ENCODE peak calls at places on chromosomes 6 and 20, in four cellular contexts. Y, K, H and T are unnamed samples.

GRCh38 chr20:10250902-10251301 is 32.3 kb downstream of the SNAP25 start:
- DNase-seq in Y (no peak), K (no peak), H (peak; percentile 99), T (peak; percentile 42)

GRCh38 chr6:163151212-163151611 is 263.3 kb upstream of the QKI start:
- DNase-seq in K (no peak), H (no peak), Y (no peak), T (no peak)

GRCh38 chr6:53896237-53896636 is 101.4 kb downstream of the LRRC1 start:
- DNase-seq in K (no peak), Y (no peak), H (peak; percentile 2), T (peak; percentile 35)

GRCh38 chr20:37492096-37492625 is 28.9 kb upstream of the NNAT start:
- DNase-seq in H (no peak), Y (no peak), K (no peak), T (no peak)

GRCh38 chr6:112037783-112038216 is 16.1 kb upstream of the CCN6 start:
- DNase-seq in K (no peak), Y (no peak), H (peak; percentile 30), T (no peak)

GRCh38 chr6:31572041-31572911 is at the start of gene LTA:
- DNase-seq in Y (no peak), H (no peak), K (no peak), T (no peak)

GRCh38 chr6:72424476-72424875 is 197.4 kb upstream of the KCNQ5 start:
- DNase-seq in H (no peak), K (no peak), Y (no peak), T (no peak)

GRCh38 chr20:60206259-60206658 is 248.0 kb downstream of the CDH26 start:
- DNase-seq in Y (no peak), K (peak; percentile 43), H (peak; percentile 27), T (peak; percentile 31)

GRCh38 chr20:986733-987355 is 15.3 kb downstream of the RSPO4 start:
- DNase-seq in Y (no peak), H (no peak), K (no peak), T (no peak)

GRCh38 chr20:38170219-38170902 is 5.3 kb upstream of the TGM2 start:
- DNase-seq in Y (no peak), K (no peak), H (no peak), T (no peak)

GRCh38 chr6:104525677-104526322 is 333.9 kb downstream of the HACE1 start:
- DNase-seq in K (peak; percentile 74), H (peak; percentile 69), Y (peak; percentile 17), T (peak; percentile 77)

GRCh38 chr6:102204336-102204735 is 810.8 kb downstream of the GRIK2 start:
- DNase-seq in K (no peak), H (no peak), Y (no peak), T (no peak)

GRCh38 chr20:24917797-24918578 is 31.1 kb upstream of the CST7 start:
- DNase-seq in Y (peak; percentile 16), K (peak; percentile 85), H (peak; percentile 73), T (peak; percentile 53)

GRCh38 chr6:82959385-82959941 is 106.2 kb downstream of the UBE3D start:
- DNase-seq in H (no peak), Y (no peak), K (no peak), T (no peak)

GRCh38 chr6:49464691-49465090 is 1.5 kb downstream of the CENPQ start:
- DNase-seq in Y (no peak), K (no peak), H (no peak), T (no peak)

GRCh38 chr6:158283304-158284005 is 28.8 kb upstream of the TULP4 start:
- DNase-seq in K (no peak), Y (no peak), H (peak; percentile 64), T (no peak)

GRCh38 chr6:16321826-16322225 is 83.4 kb downstream of the GMPR start:
- DNase-seq in Y (no peak), K (no peak), H (no peak), T (no peak)
- TF ChIP-seq PBX3 in Y (no peak), K (no peak), H (no peak), T (no peak)

GRCh38 chr20:64113444-64113775 is 6.0 kb upstream of the NPBWR2 start:
- DNase-seq in H (no peak), K (peak; percentile 9), Y (no peak), T (no peak)

GRCh38 chr20:64115171-64115911 is 8.0 kb upstream of the NPBWR2 start:
- DNase-seq in K (peak; percentile 50), Y (no peak), H (no peak), T (no peak)

GRCh38 chr20:64114356-64114971 is 7.1 kb upstream of the NPBWR2 start:
- DNase-seq in H (no peak), K (peak; percentile 13), Y (no peak), T (no peak)

GRCh38 chr20:64112691-64113443 is 5.5 kb upstream of the NPBWR2 start:
- DNase-seq in Y (no peak), K (peak; percentile 16), H (no peak), T (no peak)

GRCh38 chr20:64113796-64114355 is 6.5 kb upstream of the NPBWR2 start:
- DNase-seq in Y (no peak), H (no peak), K (peak; percentile 17), T (no peak)
- TF ChIP-seq PBX3 in Y (no peak), H (no peak), K (no peak), T (no peak)

DNA sequence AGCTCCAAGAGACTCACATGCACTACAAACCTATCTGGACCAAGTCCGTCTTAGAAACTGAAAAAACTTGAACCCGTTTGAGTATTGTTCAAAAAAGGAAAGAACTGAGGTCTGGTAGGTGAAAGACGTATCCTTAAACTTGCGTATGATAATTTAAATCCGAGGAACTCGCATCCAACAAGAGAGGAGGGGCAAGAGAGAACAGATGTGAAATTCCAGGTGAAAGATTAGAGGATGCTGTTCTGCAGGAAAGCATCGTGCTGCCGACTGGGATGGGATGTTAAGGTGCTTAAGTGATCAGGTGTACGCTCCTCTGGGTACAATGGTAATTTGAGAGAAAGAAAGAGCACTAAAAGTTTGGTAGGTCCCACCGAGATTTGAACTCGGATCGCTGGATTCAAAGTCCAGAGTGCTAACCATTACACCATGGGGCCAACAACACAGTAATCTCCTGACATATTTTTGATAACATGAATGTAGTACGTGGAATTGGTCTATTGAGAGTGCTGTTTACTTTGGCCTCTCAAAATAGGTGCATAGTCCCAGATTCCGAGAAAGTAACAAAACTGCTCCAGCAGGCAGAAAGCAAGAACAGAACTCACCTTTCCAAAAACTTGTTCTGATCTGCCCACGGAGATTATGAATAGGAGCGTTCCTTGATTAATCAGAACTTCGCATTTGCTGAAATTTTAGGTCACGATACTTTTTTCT is 53.5 kb upstream of the BTN3A2 start:
- DNase-seq in K (peak; percentile 17), H (peak; percentile 82), Y (peak; percentile 83), T (peak; percentile 82)
- TF ChIP-seq PBX3 in K (no peak), H (no peak), Y (no peak), T (no peak)

GRCh38 chr20:31707994-31708744 is 14.5 kb downstream of the BCL2L1 start:
- DNase-seq in Y (no peak), K (no peak), H (peak; percentile 62), T (no peak)
- TF ChIP-seq PBX3 in Y (no peak), K (no peak), H (no peak), T (no peak)

DNA sequence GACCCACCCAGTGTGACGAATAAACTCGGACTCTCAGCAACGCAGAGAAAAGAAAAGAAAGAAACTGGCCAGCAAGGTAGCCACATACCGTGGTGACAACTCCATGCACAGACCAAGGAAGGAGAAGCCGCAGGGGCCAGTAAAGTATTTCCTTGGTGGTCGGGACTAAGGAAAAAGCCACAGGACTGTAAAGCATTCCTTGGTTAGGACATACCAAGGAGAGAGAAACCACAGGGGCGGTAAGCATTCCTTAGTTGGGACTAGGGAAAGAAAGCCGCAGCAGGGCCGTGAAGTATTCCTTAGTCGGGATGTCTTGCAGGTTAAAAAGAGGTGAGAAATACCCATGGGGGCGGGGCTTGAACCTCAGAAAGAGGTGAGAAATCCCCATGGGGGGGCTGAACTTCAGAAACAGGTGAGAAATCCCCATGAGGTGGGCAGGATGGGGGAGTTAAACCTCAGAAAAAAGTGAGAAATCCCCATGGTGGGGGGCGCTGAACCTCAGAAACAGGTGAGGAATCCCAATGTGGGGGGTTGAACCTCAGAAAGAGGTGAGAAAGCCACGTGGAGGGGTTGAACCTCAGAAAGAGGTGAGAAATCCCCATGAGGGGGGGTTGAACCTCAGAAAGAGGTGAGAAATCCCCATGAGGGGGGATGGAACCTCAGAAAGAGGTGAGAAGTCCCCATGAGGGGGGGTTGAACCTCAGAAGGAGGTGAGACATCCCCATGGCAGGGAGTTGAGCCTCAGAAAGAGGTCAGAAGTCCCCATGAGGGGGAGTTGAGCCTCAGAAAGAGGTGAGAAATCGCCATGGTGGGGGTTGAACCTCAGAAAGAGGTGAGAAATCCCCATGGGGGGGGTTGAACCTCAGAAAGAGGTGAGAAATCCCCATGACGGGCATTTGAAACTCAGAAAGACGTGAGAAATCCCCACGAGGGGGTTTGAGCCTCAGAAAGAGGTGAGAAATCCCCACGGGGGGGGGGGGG is 14.0 kb upstream of the GOPC start:
- DNase-seq in K (no peak), Y (no peak), H (no peak), T (no peak)
- TF ChIP-seq PBX3 in K (no peak), Y (no peak), H (no peak), T (no peak)

GRCh38 chr20:48708630-48709029 is 119.2 kb downstream of the PREX1 start:
- DNase-seq in H (no peak), K (no peak), Y (no peak), T (no peak)

GRCh38 chr20:48709744-48710143 is 118.1 kb downstream of the PREX1 start:
- DNase-seq in Y (no peak), K (no peak), H (no peak), T (no peak)

GRCh38 chr20:48710341-48711043 is 117.3 kb downstream of the PREX1 start:
- DNase-seq in Y (no peak), H (no peak), K (no peak), T (no peak)

GRCh38 chr20:48708116-48708515 is 119.7 kb downstream of the PREX1 start:
- DNase-seq in H (no peak), Y (no peak), K (no peak), T (no peak)

DNA sequence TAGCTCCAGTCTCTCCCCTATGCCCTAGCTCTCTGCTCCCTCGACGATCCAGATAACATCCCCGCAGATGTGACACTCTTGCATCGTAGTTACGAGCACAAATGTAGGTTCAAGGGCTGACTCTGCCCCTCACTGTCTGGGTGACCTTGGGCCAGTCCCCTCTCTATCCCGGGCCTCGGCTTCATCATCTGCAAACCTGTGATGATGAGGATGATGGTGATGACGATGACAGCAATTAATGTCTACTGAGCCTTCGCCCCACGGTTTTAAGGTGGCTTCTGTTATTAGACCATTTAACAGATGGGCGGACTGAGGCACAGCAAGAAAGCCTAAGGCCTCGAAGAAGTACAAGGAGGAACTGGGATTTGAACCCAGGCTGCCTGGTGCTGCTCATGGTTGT is 118.5 kb downstream of the PREX1 start:
- DNase-seq in Y (no peak), K (no peak), H (no peak), T (no peak)
- TF ChIP-seq PBX3 in Y (no peak), K (no peak), H (no peak), T (no peak)

DNA sequence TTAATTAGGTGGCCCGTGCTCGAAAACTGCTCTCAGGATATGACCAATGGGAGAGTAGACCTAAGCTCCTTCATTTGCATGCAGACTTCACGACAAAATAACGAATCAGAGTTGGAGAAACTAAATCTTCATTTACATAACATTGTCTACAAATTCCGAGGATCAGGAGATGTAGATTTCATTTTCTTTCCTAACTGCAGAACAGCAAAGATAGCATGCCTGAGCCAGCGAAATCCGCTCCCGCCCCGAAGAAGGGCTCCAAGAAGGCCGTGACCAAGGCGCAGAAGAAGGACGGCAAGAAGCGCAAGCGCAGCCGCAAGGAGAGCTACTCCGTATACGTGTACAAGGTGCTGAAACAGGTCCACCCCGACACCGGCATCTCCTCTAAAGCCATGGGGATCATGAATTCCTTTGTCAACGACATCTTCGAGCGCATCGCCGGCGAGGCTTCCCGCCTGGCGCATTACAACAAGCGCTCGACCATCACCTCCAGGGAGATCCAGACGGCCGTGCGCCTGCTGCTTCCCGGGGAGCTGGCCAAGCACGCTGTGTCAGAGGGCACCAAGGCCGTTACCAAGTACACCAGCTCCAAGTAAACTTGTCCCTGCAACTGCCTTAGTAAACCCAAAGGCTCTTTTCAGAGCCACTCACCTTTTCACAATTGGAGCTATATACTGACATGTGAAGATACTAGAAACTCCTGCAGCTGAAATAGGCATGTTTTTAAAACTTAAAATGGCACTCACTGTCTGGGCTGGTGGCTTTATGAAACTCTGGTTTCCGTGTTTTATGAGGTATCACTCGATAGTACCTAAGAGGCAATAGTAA is 96.6 kb downstream of the HFE start:
- DNase-seq in K (peak; percentile 71), H (peak; percentile 84), Y (peak; percentile 84), T (no peak)
- TF ChIP-seq PBX3 in K (no peak), H (no peak), Y (no peak), T (no peak)